ENCODE peak calls at places on chromosomes 12 and 14, in seven cellular contexts. One of them, this sample, is unnamed.
A peak's percentile ranks its signal among the peaks of the same experiment; 100 is the strongest.

GRCh38 chr14:71021347-71022014 is 114.2 kb downstream of the PCNX1 start:
- DNase-seq in ovary: no peak
- DNase-seq in stomach: no peak
- DNase-seq in tibial nerve: no peak
- DNase-seq in transverse colon: no peak
- DNase-seq in HepG2: no peak
- DNase-seq in A549: no peak
- DNase-seq in this sample: no peak

GRCh38 chr14:76309572-76310551 is 66.1 kb upstream of the ESRRB start:
- DNase-seq in tibial nerve: no peak
- DNase-seq in HepG2: no peak
- DNase-seq in ovary: no peak
- DNase-seq in A549: no peak
- DNase-seq in transverse colon: no peak
- DNase-seq in stomach: no peak
- DNase-seq in this sample: no peak

GRCh38 chr14:77212933-77213656 is 31.5 kb downstream of the TMEM63C start:
- DNase-seq in transverse colon: peak; percentile 55
- DNase-seq in HepG2: peak; percentile 13
- DNase-seq in tibial nerve: no peak
- DNase-seq in stomach: peak; percentile 51
- DNase-seq in A549: peak; percentile 72
- DNase-seq in ovary: no peak
- DNase-seq in this sample: no peak

GRCh38 chr12:123761841-123762714 is at the start of gene DNAH10:
- DNase-seq in A549: no peak
- DNase-seq in ovary: peak; percentile 38
- DNase-seq in HepG2: peak; percentile 39
- DNase-seq in stomach: no peak
- DNase-seq in tibial nerve: no peak
- DNase-seq in transverse colon: peak; percentile 30
- DNase-seq in this sample: peak; percentile 56

GRCh38 chr12:92096346-92097136 is 49.1 kb downstream of the BTG1 start:
- DNase-seq in transverse colon: no peak
- DNase-seq in stomach: no peak
- DNase-seq in HepG2: no peak
- DNase-seq in tibial nerve: no peak
- DNase-seq in ovary: no peak
- DNase-seq in A549: no peak
- DNase-seq in this sample: no peak

GRCh38 chr12:92719674-92720073 is 16.9 kb downstream of the PLEKHG7 start:
- DNase-seq in ovary: no peak
- DNase-seq in stomach: no peak
- DNase-seq in HepG2: no peak
- DNase-seq in transverse colon: no peak
- DNase-seq in tibial nerve: no peak
- DNase-seq in A549: no peak
- DNase-seq in this sample: no peak

GRCh38 chr12:38157274-38157932 is 159.2 kb upstream of the ALG10B start:
- DNase-seq in transverse colon: no peak
- DNase-seq in HepG2: no peak
- DNase-seq in ovary: no peak
- DNase-seq in A549: no peak
- DNase-seq in tibial nerve: no peak
- DNase-seq in stomach: no peak
- DNase-seq in this sample: no peak

GRCh38 chr14:64419003-64419402 is 30.9 kb downstream of the MTHFD1 start:
- DNase-seq in A549: no peak
- DNase-seq in tibial nerve: no peak
- DNase-seq in HepG2: no peak
- DNase-seq in transverse colon: no peak
- DNase-seq in stomach: no peak
- DNase-seq in ovary: no peak
- DNase-seq in this sample: no peak

GRCh38 chr12:26523708-26524150 is 309.3 kb downstream of the ITPR2 start:
- DNase-seq in ovary: peak; percentile 91
- DNase-seq in tibial nerve: peak; percentile 88
- DNase-seq in stomach: peak; percentile 93
- DNase-seq in A549: no peak
- DNase-seq in transverse colon: peak; percentile 90
- DNase-seq in HepG2: no peak
- DNase-seq in this sample: peak; percentile 97

GRCh38 chr14:93665169-93665568 is 123.1 kb downstream of the PRIMA1 start:
- DNase-seq in transverse colon: no peak
- DNase-seq in stomach: no peak
- DNase-seq in tibial nerve: no peak
- DNase-seq in HepG2: no peak
- DNase-seq in ovary: no peak
- DNase-seq in A549: no peak
- DNase-seq in this sample: no peak

GRCh38 chr14:93657875-93658274 is 130.4 kb downstream of the PRIMA1 start:
- DNase-seq in HepG2: no peak
- DNase-seq in A549: no peak
- DNase-seq in ovary: no peak
- DNase-seq in tibial nerve: no peak
- DNase-seq in stomach: no peak
- DNase-seq in transverse colon: no peak
- DNase-seq in this sample: no peak

DNA sequence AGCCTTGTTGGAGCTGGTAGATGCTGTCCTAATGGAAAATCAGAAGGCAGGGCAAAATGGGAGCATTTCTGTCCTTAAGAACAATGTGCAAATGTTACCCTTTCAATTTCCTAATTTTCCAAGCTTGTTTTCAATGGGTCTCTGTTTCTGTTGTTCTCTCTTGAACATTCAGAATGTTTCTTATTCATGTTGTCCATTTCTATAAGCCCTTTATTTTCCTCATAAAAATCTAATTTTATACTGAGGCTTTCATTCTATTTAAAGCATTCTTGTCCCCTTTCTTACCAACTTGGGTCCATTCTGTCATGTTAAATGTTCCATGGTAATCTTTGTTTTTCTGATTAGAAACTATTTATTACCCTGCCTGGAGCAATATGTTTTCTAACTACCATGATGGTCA is 125.0 kb downstream of the PRIMA1 start:
- DNase-seq in transverse colon: no peak
- DNase-seq in A549: no peak
- DNase-seq in ovary: no peak
- DNase-seq in stomach: no peak
- DNase-seq in tibial nerve: no peak
- DNase-seq in HepG2: no peak
- DNase-seq in this sample: no peak
- TF ChIP-seq EP300 in transverse colon: no peak
- TF ChIP-seq EP300 in A549: no peak
- TF ChIP-seq EP300 in ovary: no peak
- TF ChIP-seq EP300 in stomach: no peak
- TF ChIP-seq EP300 in tibial nerve: peak; percentile 54
- TF ChIP-seq EP300 in HepG2: no peak
- TF ChIP-seq EP300 in this sample: no peak

DNA sequence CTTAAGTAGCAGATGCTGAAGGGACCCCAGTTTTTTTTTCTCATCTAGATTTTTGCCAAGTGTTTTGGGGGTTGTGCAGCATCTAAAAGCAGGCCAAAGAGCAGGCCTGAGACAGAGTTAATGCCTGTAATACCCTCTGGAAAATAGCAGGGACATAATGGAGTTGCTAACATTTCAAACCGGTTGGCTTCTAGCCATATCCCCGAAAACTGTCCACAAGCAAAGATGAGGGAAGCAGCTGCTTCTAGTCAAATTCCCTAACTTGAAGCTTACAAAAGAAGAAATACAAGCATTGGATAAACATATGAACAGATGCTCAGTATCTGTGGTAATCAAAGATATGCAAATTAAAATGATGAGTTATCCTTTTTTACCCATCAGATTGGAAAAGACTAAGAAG is 52.1 kb upstream of the AEBP2 start:
- DNase-seq in A549: no peak
- DNase-seq in HepG2: no peak
- DNase-seq in transverse colon: no peak
- DNase-seq in ovary: no peak
- DNase-seq in tibial nerve: no peak
- DNase-seq in stomach: no peak
- DNase-seq in this sample: no peak
- H3K27ac ChIP-seq in A549: no peak overlapping the region
- H3K27ac ChIP-seq in HepG2: no peak overlapping the region
- H3K27ac ChIP-seq in transverse colon: no peak overlapping the region
- H3K27ac ChIP-seq in ovary: no peak overlapping the region
- H3K27ac ChIP-seq in tibial nerve: no peak overlapping the region
- H3K27ac ChIP-seq in stomach: no peak overlapping the region
- H3K27ac ChIP-seq in this sample: peak overlapping the region; percentile 39

GRCh38 chr12:111443086-111443485 is 37.4 kb downstream of the SH2B3 start:
- DNase-seq in tibial nerve: no peak
- DNase-seq in stomach: no peak
- DNase-seq in transverse colon: no peak
- DNase-seq in ovary: peak; percentile 26
- DNase-seq in A549: no peak
- DNase-seq in HepG2: no peak
- DNase-seq in this sample: peak; percentile 48
- TF ChIP-seq EP300 in tibial nerve: no peak
- TF ChIP-seq EP300 in stomach: no peak
- TF ChIP-seq EP300 in transverse colon: no peak
- TF ChIP-seq EP300 in ovary: no peak
- TF ChIP-seq EP300 in A549: no peak
- TF ChIP-seq EP300 in HepG2: no peak
- TF ChIP-seq EP300 in this sample: no peak

GRCh38 chr12:49094966-49095365 is 365 bp upstream of the DHH start:
- DNase-seq in ovary: no peak
- DNase-seq in tibial nerve: no peak
- DNase-seq in A549: no peak
- DNase-seq in HepG2: no peak
- DNase-seq in transverse colon: no peak
- DNase-seq in stomach: no peak
- DNase-seq in this sample: no peak
- H3K27ac ChIP-seq in ovary: no peak overlapping the region
- H3K27ac ChIP-seq in tibial nerve: peak overlapping the region; percentile 94
- H3K27ac ChIP-seq in A549: no peak overlapping the region
- H3K27ac ChIP-seq in HepG2: no peak overlapping the region
- H3K27ac ChIP-seq in transverse colon: no peak overlapping the region
- H3K27ac ChIP-seq in stomach: no peak overlapping the region
- H3K27ac ChIP-seq in this sample: no peak overlapping the region

DNA sequence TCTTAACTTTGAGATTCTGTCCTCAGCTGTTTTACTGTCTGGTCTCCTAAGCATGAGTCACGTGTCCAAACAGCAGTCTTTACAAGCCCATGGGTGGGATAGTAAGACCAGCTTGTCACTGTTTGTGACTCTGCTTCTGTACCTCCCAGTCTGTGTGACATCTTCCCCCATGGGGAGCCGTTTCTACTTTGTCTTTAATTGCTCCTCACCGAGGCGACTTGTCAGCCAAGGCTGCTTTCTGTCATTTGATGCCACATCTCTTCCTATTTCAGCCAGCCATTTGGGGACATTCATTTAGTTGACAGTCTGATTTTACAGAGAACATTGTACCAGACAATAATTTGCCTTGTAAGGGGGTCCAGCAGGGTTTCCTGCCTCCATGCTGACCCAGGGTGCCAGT is 534.8 kb downstream of the NRXN3 start:
- DNase-seq in ovary: no peak
- DNase-seq in A549: no peak
- DNase-seq in transverse colon: no peak
- DNase-seq in HepG2: no peak
- DNase-seq in stomach: no peak
- DNase-seq in tibial nerve: no peak
- DNase-seq in this sample: no peak
- TF ChIP-seq EP300 in ovary: no peak
- TF ChIP-seq EP300 in A549: no peak
- TF ChIP-seq EP300 in transverse colon: no peak
- TF ChIP-seq EP300 in HepG2: no peak
- TF ChIP-seq EP300 in stomach: no peak
- TF ChIP-seq EP300 in tibial nerve: no peak
- TF ChIP-seq EP300 in this sample: no peak

DNA sequence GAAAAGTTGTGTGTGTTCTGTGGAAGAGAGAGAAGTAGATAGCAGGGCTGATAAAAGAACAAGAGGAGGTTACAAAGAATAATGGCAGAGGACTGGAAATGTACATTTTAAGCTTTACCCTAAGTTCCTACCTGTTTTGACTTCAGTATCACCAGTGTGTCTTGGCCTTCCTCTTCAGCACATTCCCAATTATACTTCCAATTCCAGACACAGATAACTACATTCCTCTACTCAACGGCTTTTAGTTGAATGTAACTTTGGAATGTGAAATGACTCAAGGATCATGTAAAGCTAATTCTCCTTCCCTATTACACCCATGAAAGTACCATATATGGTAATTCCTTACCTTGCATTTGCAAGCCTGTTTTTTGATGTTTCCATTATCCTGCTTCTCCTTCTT is 5.0 kb downstream of the MGST1 start:
- DNase-seq in ovary: no peak
- DNase-seq in transverse colon: no peak
- DNase-seq in A549: no peak
- DNase-seq in HepG2: no peak
- DNase-seq in stomach: no peak
- DNase-seq in tibial nerve: no peak
- DNase-seq in this sample: no peak
- H3K27ac ChIP-seq in ovary: no peak overlapping the region
- H3K27ac ChIP-seq in transverse colon: no peak overlapping the region
- H3K27ac ChIP-seq in A549: peak overlapping the region; percentile 51
- H3K27ac ChIP-seq in HepG2: no peak overlapping the region
- H3K27ac ChIP-seq in stomach: no peak overlapping the region
- H3K27ac ChIP-seq in tibial nerve: no peak overlapping the region
- H3K27ac ChIP-seq in this sample: no peak overlapping the region

GRCh38 chr14:61615743-61616523 is 79.4 kb upstream of the HIF1A start:
- DNase-seq in transverse colon: no peak
- DNase-seq in A549: no peak
- DNase-seq in stomach: peak; percentile 60
- DNase-seq in tibial nerve: no peak
- DNase-seq in HepG2: no peak
- DNase-seq in ovary: no peak
- DNase-seq in this sample: no peak
- TF ChIP-seq EP300 in transverse colon: no peak
- TF ChIP-seq EP300 in A549: no peak
- TF ChIP-seq EP300 in stomach: no peak
- TF ChIP-seq EP300 in tibial nerve: no peak
- TF ChIP-seq EP300 in HepG2: no peak
- TF ChIP-seq EP300 in ovary: no peak
- TF ChIP-seq EP300 in this sample: no peak

GRCh38 chr14:61212546-61212945 is 68.6 kb downstream of the TMEM30B start:
- DNase-seq in stomach: no peak
- DNase-seq in HepG2: no peak
- DNase-seq in tibial nerve: no peak
- DNase-seq in A549: no peak
- DNase-seq in ovary: no peak
- DNase-seq in transverse colon: no peak
- DNase-seq in this sample: no peak
- H3K27ac ChIP-seq in stomach: no peak overlapping the region
- H3K27ac ChIP-seq in HepG2: no peak overlapping the region
- H3K27ac ChIP-seq in tibial nerve: no peak overlapping the region
- H3K27ac ChIP-seq in A549: no peak overlapping the region
- H3K27ac ChIP-seq in ovary: no peak overlapping the region
- H3K27ac ChIP-seq in transverse colon: no peak overlapping the region
- H3K27ac ChIP-seq in this sample: no peak overlapping the region

GRCh38 chr12:18222699-18223098 is 38.6 kb upstream of the PIK3C2G start:
- DNase-seq in A549: no peak
- DNase-seq in ovary: no peak
- DNase-seq in transverse colon: no peak
- DNase-seq in stomach: no peak
- DNase-seq in tibial nerve: no peak
- DNase-seq in HepG2: no peak
- DNase-seq in this sample: no peak

GRCh38 chr12:18224745-18225144 is 36.6 kb upstream of the PIK3C2G start:
- DNase-seq in HepG2: peak; percentile 21
- DNase-seq in transverse colon: no peak
- DNase-seq in ovary: no peak
- DNase-seq in tibial nerve: no peak
- DNase-seq in stomach: no peak
- DNase-seq in A549: peak; percentile 7
- DNase-seq in this sample: no peak

GRCh38 chr12:18217981-18218380 is 43.3 kb upstream of the PIK3C2G start:
- DNase-seq in stomach: no peak
- DNase-seq in ovary: no peak
- DNase-seq in HepG2: no peak
- DNase-seq in transverse colon: no peak
- DNase-seq in tibial nerve: no peak
- DNase-seq in A549: no peak
- DNase-seq in this sample: no peak

GRCh38 chr12:18221726-18222125 is 39.6 kb upstream of the PIK3C2G start:
- DNase-seq in A549: no peak
- DNase-seq in transverse colon: no peak
- DNase-seq in ovary: no peak
- DNase-seq in HepG2: no peak
- DNase-seq in stomach: no peak
- DNase-seq in tibial nerve: no peak
- DNase-seq in this sample: no peak
- TF ChIP-seq EP300 in A549: no peak
- TF ChIP-seq EP300 in transverse colon: no peak
- TF ChIP-seq EP300 in ovary: no peak
- TF ChIP-seq EP300 in HepG2: no peak
- TF ChIP-seq EP300 in stomach: no peak
- TF ChIP-seq EP300 in tibial nerve: no peak
- TF ChIP-seq EP300 in this sample: no peak